ENCODE peak calls at places on chromosomes 12 and 14, in four cellular contexts. E, U, K and Z are unnamed samples.

GRCh38 chr12:63228853-63229252 is 77.9 kb upstream of the AVPR1A start:
- DNase-seq in E (no peak), U (no peak), K (no peak), Z (no peak)

GRCh38 chr12:15186593-15186992 is 34.6 kb downstream of the RERG start:
- DNase-seq in E (no peak), U (no peak), K (no peak), Z (no peak)

GRCh38 chr14:105937253-105938054 is 411.1 kb downstream of the TMEM121 start:
- DNase-seq in E (no peak), U (no peak), K (peak), Z (no peak)

GRCh38 chr12:108047130-108047550 is 81.9 kb upstream of the WSCD2 start:
- DNase-seq in E (no peak), U (no peak), K (no peak), Z (no peak)

GRCh38 chr14:44963775-44964380 is 1.9 kb downstream of the TOGARAM1 start:
- DNase-seq in E (no peak), U (peak), K (no peak), Z (no peak)

GRCh38 chr12:50595667-50596066 is 90.9 kb downstream of the DIP2B start:
- DNase-seq in E (no peak), U (no peak), K (no peak), Z (no peak)

GRCh38 chr14:103597623-103598372 is 31.2 kb upstream of the KLC1 start:
- DNase-seq in E (peak), U (peak), K (no peak), Z (peak)

GRCh38 chr12:50787618-50788017 is 23.7 kb downstream of the ATF1 start:
- DNase-seq in E (no peak), U (no peak), K (no peak), Z (no peak)

GRCh38 chr12:65879878-65880277 is 55.6 kb downstream of the HMGA2 start:
- DNase-seq in E (no peak), U (peak), K (no peak), Z (no peak)

GRCh38 chr14:99174081-99174851 is 97.7 kb downstream of the BCL11B start:
- DNase-seq in E (no peak), U (no peak), K (peak), Z (peak)

GRCh38 chr14:52455291-52456088 is 96.8 kb downstream of the TXNDC16 start:
- DNase-seq in E (no peak), U (peak), K (no peak), Z (no peak)

GRCh38 chr12:53299101-53299453 is 418 bp upstream of the MYG1 start:
- DNase-seq in E (peak), U (peak), K (no peak), Z (peak)

GRCh38 chr14:67263499-67264149 is 22.4 kb downstream of the PALS1 start:
- DNase-seq in E (peak), U (no peak), K (no peak), Z (no peak)

GRCh38 chr14:59630281-59630963 is 53.8 kb upstream of the CCDC175 start:
- DNase-seq in E (peak), U (no peak), K (no peak), Z (no peak)

GRCh38 chr14:25042362-25043299 is 7.3 kb downstream of the STXBP6 start:
- DNase-seq in E (peak), U (peak), K (no peak), Z (no peak)

GRCh38 chr12:64814432-64814831 is 10.0 kb upstream of the TBC1D30 start:
- DNase-seq in E (no peak), U (no peak), K (no peak), Z (no peak)

GRCh38 chr14:93332853-93333630 is at the start of gene BTBD7:
- DNase-seq in E (peak), U (peak), K (peak), Z (peak)
- TF ChIP-seq CTCF in E (peak), U (peak), K (peak), Z (no peak)

DNA sequence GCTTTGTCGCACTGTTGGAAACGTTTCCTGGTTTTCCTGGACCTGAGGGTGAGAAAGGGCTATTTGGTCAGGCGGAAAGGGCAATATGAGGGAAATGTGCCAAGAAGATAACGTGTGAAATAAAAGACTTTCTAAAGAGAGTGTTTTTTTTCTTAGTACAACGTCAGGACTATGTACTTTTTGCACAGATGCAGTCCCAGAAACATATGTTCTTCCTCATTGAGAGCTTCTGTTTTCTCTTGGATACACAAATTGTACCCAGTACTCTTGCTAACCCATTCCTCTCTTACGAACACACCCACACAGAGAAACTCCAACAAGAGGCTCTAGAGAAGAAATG is 669 bp upstream of the PKP2 start:
- DNase-seq in E (no peak), U (no peak), K (no peak), Z (no peak)
- H3K4me3 ChIP-seq in E (peak), U (peak), K (peak), Z (peak)

DNA sequence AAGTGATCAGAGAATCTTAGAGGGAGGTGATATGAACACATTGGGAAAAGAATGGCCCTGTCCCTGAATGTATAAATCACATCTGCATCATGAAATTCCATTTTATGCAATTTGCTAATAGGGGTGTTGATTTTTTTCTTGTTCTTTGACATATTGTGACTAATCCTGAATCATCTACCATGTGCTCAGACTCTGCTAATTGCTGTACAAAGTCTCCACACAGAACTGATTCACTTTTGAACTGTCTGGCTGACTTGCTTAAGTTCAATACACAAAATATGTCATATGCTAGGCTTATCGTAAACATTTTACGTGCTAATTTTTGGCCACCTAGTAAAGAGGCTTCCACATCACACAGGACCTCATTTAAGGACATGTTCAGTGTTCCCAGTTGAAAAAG is 2.6 kb downstream of the TMEM132D start:
- DNase-seq in E (peak), U (no peak), K (no peak), Z (no peak)
- TF ChIP-seq CTCF in E (no peak), U (no peak), K (no peak), Z (no peak)

GRCh38 chr14:22976620-22977433 is 5.5 kb downstream of the AJUBA start:
- DNase-seq in E (peak), U (peak), K (peak), Z (no peak)
- H3K4me3 ChIP-seq in E (no peak), U (peak), K (no peak), Z (no peak)